ENCODE peak calls at places on chromosomes 3 and 15, in eight cellular contexts. I, Z, U, G, P, T, H and C are unnamed samples.

GRCh38 chr15:101029971-101030661 is 111.0 kb downstream of the LRRK1 start:
- DNase-seq in I (no peak), Z (no peak), U (no peak), G (peak; percentile 11), P (no peak), T (no peak), H (no peak), C (peak; percentile 29)

GRCh38 chr3:193783166-193783896 is 190.3 kb downstream of the OPA1 start:
- DNase-seq in I (no peak), Z (no peak), U (no peak), G (no peak), P (peak; percentile 60), T (no peak), H (no peak), C (no peak)

GRCh38 chr15:77419050-77419835 is 661 bp downstream of the PEAK1 start:
- DNase-seq in I (no peak), Z (no peak), U (no peak), G (peak; percentile 22), P (peak; percentile 48), T (peak; percentile 21), H (peak; percentile 74), C (peak; percentile 37)

GRCh38 chr3:119018690-119019463 is 15.8 kb downstream of the IGSF11 start:
- DNase-seq in I (no peak), Z (no peak), U (no peak), G (no peak), P (no peak), T (peak; percentile 12), H (no peak), C (no peak)

GRCh38 chr3:123883656-123884257 is 375 bp downstream of the MYLK start:
- DNase-seq in I (no peak), Z (no peak), U (no peak), G (no peak), P (no peak), T (no peak), H (peak; percentile 30), C (no peak)

GRCh38 chr3:139020868-139021234 is at the start of gene PRR23B:
- DNase-seq in I (no peak), Z (no peak), U (no peak), G (no peak), P (no peak), T (no peak), H (no peak), C (no peak)

GRCh38 chr3:156478931-156479330 is 76.0 kb downstream of the SSR3 start:
- DNase-seq in I (no peak), Z (no peak), U (no peak), G (no peak), P (no peak), T (peak; percentile 60), H (no peak), C (no peak)

GRCh38 chr15:95972136-95972553 is 358.4 kb upstream of the NR2F2 start:
- DNase-seq in I (no peak), Z (no peak), U (no peak), G (no peak), P (peak; percentile 87), T (no peak), H (peak; percentile 59), C (no peak)

GRCh38 chr3:18772699-18773305 is 347.7 kb upstream of the SATB1 start:
- DNase-seq in I (no peak), Z (no peak), U (no peak), G (no peak), P (no peak), T (peak; percentile 31), H (no peak), C (no peak)

GRCh38 chr3:73623996-73624362 is 762 bp downstream of the PDZRN3 start:
- DNase-seq in I (peak; percentile 56), Z (no peak), U (peak; percentile 48), G (peak; percentile 35), P (peak; percentile 70), T (no peak), H (peak; percentile 66), C (peak; percentile 23)

GRCh38 chr15:73715417-73715816 is 31.2 kb downstream of the CD276 start:
- DNase-seq in I (no peak), Z (no peak), U (no peak), G (no peak), P (no peak), T (no peak), H (no peak), C (no peak)

GRCh38 chr3:154050766-154051165 is 70.4 kb upstream of the ARHGEF26 start:
- DNase-seq in I (no peak), Z (no peak), U (no peak), G (no peak), P (no peak), T (no peak), H (no peak), C (no peak)

GRCh38 chr15:72599855-72600464 is 54.5 kb upstream of the GOLGA6B start:
- DNase-seq in I (no peak), Z (peak; percentile 0), U (peak; percentile 44), G (no peak), P (peak; percentile 76), T (peak; percentile 48), H (no peak), C (no peak)

GRCh38 chr3:129829640-129830039 is 63.9 kb downstream of the TMCC1 start:
- DNase-seq in I (no peak), Z (peak; percentile 30), U (peak; percentile 72), G (peak; percentile 31), P (peak; percentile 93), T (peak; percentile 70), H (peak; percentile 28), C (no peak)

GRCh38 chr15:58136731-58137130 is 1.4 kb upstream of the AQP9 start:
- DNase-seq in I (no peak), Z (no peak), U (no peak), G (no peak), P (no peak), T (no peak), H (no peak), C (no peak)

GRCh38 chr3:25035511-25035910 is 392.6 kb upstream of the RARB start:
- DNase-seq in I (no peak), Z (no peak), U (no peak), G (no peak), P (no peak), T (no peak), H (no peak), C (no peak)

GRCh38 chr15:68979036-68979435 is 35.5 kb upstream of the NOX5 start:
- DNase-seq in I (no peak), Z (no peak), U (no peak), G (no peak), P (no peak), T (no peak), H (no peak), C (no peak)

GRCh38 chr15:68431792-68432401 is at the start of gene ITGA11:
- DNase-seq in I (no peak), Z (peak; percentile 13), U (peak; percentile 77), G (peak; percentile 82), P (peak; percentile 59), T (peak; percentile 17), H (peak; percentile 76), C (peak; percentile 67)

GRCh38 chr3:160564949-160565441 is 376 bp downstream of the KPNA4 start:
- DNase-seq in I (peak; percentile 63), Z (no peak), U (peak; percentile 63), G (peak; percentile 73), P (peak; percentile 58), T (no peak), H (no peak), C (no peak)

GRCh38 chr15:56459096-56459495 is 5.8 kb downstream of the MNS1 start:
- DNase-seq in I (no peak), Z (no peak), U (no peak), G (no peak), P (no peak), T (no peak), H (no peak), C (no peak)

GRCh38 chr3:134381836-134382442 is 7.7 kb upstream of the AMOTL2 start:
- DNase-seq in I (peak; percentile 87), Z (no peak), U (no peak), G (no peak), P (no peak), T (no peak), H (no peak), C (peak; percentile 64)

GRCh38 chr3:193134895-193135294 is 106.1 kb upstream of the PLAAT1 start:
- DNase-seq in I (no peak), Z (no peak), U (no peak), G (no peak), P (peak; percentile 23), T (no peak), H (no peak), C (no peak)